ENCODE peak calls at places on chromosome 2, in eight cellular contexts. One of them, this sample, is unnamed. For H3K27me3, the result is how much of the 10 kb centered on the place peaks cover.

GRCh38 chr2:62460175-62460574 is 45.8 kb downstream of the TMEM17 start:
- DNase-seq in sigmoid colon: no peak
- DNase-seq in stomach: no peak
- DNase-seq in SK-N-SH: no peak
- DNase-seq in transverse colon: no peak
- DNase-seq in K562: no peak
- DNase-seq in esophagus muscularis mucosa: no peak
- DNase-seq in suprapubic skin: no peak
- DNase-seq in this sample: no peak

GRCh38 chr2:132589060-132589765 is 80.8 kb downstream of the LYPD1 start:
- DNase-seq in sigmoid colon: no peak
- DNase-seq in stomach: no peak
- DNase-seq in SK-N-SH: peak
- DNase-seq in transverse colon: no peak
- DNase-seq in K562: no peak
- DNase-seq in esophagus muscularis mucosa: peak
- DNase-seq in suprapubic skin: no peak
- DNase-seq in this sample: no peak

GRCh38 chr2:47520302-47520630 is 117.3 kb downstream of the MSH2 start:
- DNase-seq in sigmoid colon: no peak
- DNase-seq in stomach: no peak
- DNase-seq in SK-N-SH: peak
- DNase-seq in transverse colon: no peak
- DNase-seq in K562: peak
- DNase-seq in esophagus muscularis mucosa: no peak
- DNase-seq in suprapubic skin: no peak
- DNase-seq in this sample: no peak

GRCh38 chr2:101803128-101803527 is 105.6 kb downstream of the MAP4K4 start:
- DNase-seq in sigmoid colon: no peak
- DNase-seq in stomach: no peak
- DNase-seq in SK-N-SH: no peak
- DNase-seq in transverse colon: no peak
- DNase-seq in K562: no peak
- DNase-seq in esophagus muscularis mucosa: no peak
- DNase-seq in suprapubic skin: no peak
- DNase-seq in this sample: no peak

GRCh38 chr2:106107509-106108131 is 86.5 kb downstream of the UXS1 start:
- DNase-seq in sigmoid colon: no peak
- DNase-seq in stomach: no peak
- DNase-seq in SK-N-SH: no peak
- DNase-seq in transverse colon: no peak
- DNase-seq in K562: no peak
- DNase-seq in esophagus muscularis mucosa: no peak
- DNase-seq in suprapubic skin: no peak
- DNase-seq in this sample: no peak

GRCh38 chr2:29563697-29564096 is 357.7 kb downstream of the ALK start:
- DNase-seq in sigmoid colon: no peak
- DNase-seq in stomach: no peak
- DNase-seq in SK-N-SH: no peak
- DNase-seq in transverse colon: no peak
- DNase-seq in K562: no peak
- DNase-seq in esophagus muscularis mucosa: no peak
- DNase-seq in suprapubic skin: no peak
- DNase-seq in this sample: no peak

GRCh38 chr2:139369423-139370409 is 589.5 kb upstream of the NXPH2 start:
- DNase-seq in sigmoid colon: no peak
- DNase-seq in stomach: no peak
- DNase-seq in SK-N-SH: no peak
- DNase-seq in transverse colon: no peak
- DNase-seq in K562: no peak
- DNase-seq in esophagus muscularis mucosa: no peak
- DNase-seq in suprapubic skin: no peak
- DNase-seq in this sample: no peak

GRCh38 chr2:223735659-223736244 is 101.6 kb downstream of the AP1S3 start:
- DNase-seq in sigmoid colon: no peak
- DNase-seq in stomach: no peak
- DNase-seq in SK-N-SH: no peak
- DNase-seq in transverse colon: no peak
- DNase-seq in K562: no peak
- DNase-seq in esophagus muscularis mucosa: no peak
- DNase-seq in suprapubic skin: no peak
- DNase-seq in this sample: no peak

GRCh38 chr2:191601060-191601459 is 76.9 kb upstream of the NABP1 start:
- DNase-seq in sigmoid colon: no peak
- DNase-seq in stomach: no peak
- DNase-seq in SK-N-SH: no peak
- DNase-seq in transverse colon: no peak
- DNase-seq in K562: no peak
- DNase-seq in esophagus muscularis mucosa: no peak
- DNase-seq in suprapubic skin: no peak
- DNase-seq in this sample: peak

GRCh38 chr2:64866797-64867196 is 122.4 kb upstream of the SLC1A4 start:
- DNase-seq in sigmoid colon: no peak
- DNase-seq in stomach: no peak
- DNase-seq in SK-N-SH: no peak
- DNase-seq in transverse colon: peak
- DNase-seq in K562: no peak
- DNase-seq in esophagus muscularis mucosa: no peak
- DNase-seq in suprapubic skin: peak
- DNase-seq in this sample: no peak

GRCh38 chr2:219946529-219946928 is 319.1 kb downstream of the SLC4A3 start:
- DNase-seq in sigmoid colon: no peak
- DNase-seq in stomach: no peak
- DNase-seq in SK-N-SH: no peak
- DNase-seq in transverse colon: no peak
- DNase-seq in K562: no peak
- DNase-seq in esophagus muscularis mucosa: no peak
- DNase-seq in suprapubic skin: no peak
- DNase-seq in this sample: no peak

GRCh38 chr2:26455801-26456700 is 21.9 kb downstream of the OTOF start:
- DNase-seq in sigmoid colon: peak
- DNase-seq in stomach: peak
- DNase-seq in SK-N-SH: no peak
- DNase-seq in transverse colon: no peak
- DNase-seq in K562: no peak
- DNase-seq in esophagus muscularis mucosa: no peak
- DNase-seq in suprapubic skin: no peak
- DNase-seq in this sample: peak

GRCh38 chr2:109560265-109560664 is 53.5 kb downstream of the SEPTIN10 start:
- DNase-seq in sigmoid colon: no peak
- DNase-seq in stomach: no peak
- DNase-seq in SK-N-SH: no peak
- DNase-seq in transverse colon: no peak
- DNase-seq in K562: no peak
- DNase-seq in esophagus muscularis mucosa: no peak
- DNase-seq in suprapubic skin: no peak
- DNase-seq in this sample: no peak

GRCh38 chr2:216645636-216645950 is 12.4 kb downstream of the IGFBP2 start:
- DNase-seq in sigmoid colon: no peak
- DNase-seq in stomach: peak
- DNase-seq in SK-N-SH: no peak
- DNase-seq in transverse colon: no peak
- DNase-seq in K562: no peak
- DNase-seq in esophagus muscularis mucosa: no peak
- DNase-seq in suprapubic skin: no peak
- DNase-seq in this sample: no peak

GRCh38 chr2:216649573-216649972 is 16.4 kb downstream of the IGFBP2 start:
- DNase-seq in sigmoid colon: no peak
- DNase-seq in stomach: no peak
- DNase-seq in SK-N-SH: no peak
- DNase-seq in transverse colon: no peak
- DNase-seq in K562: no peak
- DNase-seq in esophagus muscularis mucosa: no peak
- DNase-seq in suprapubic skin: no peak
- DNase-seq in this sample: no peak

GRCh38 chr2:216646116-216646515 is 12.9 kb downstream of the IGFBP2 start:
- DNase-seq in sigmoid colon: no peak
- DNase-seq in stomach: no peak
- DNase-seq in SK-N-SH: no peak
- DNase-seq in transverse colon: no peak
- DNase-seq in K562: no peak
- DNase-seq in esophagus muscularis mucosa: no peak
- DNase-seq in suprapubic skin: no peak
- DNase-seq in this sample: no peak

GRCh38 chr2:216650607-216651229 is 17.5 kb downstream of the IGFBP2 start:
- DNase-seq in sigmoid colon: no peak
- DNase-seq in stomach: no peak
- DNase-seq in SK-N-SH: no peak
- DNase-seq in transverse colon: no peak
- DNase-seq in K562: no peak
- DNase-seq in esophagus muscularis mucosa: no peak
- DNase-seq in suprapubic skin: no peak
- DNase-seq in this sample: no peak

DNA sequence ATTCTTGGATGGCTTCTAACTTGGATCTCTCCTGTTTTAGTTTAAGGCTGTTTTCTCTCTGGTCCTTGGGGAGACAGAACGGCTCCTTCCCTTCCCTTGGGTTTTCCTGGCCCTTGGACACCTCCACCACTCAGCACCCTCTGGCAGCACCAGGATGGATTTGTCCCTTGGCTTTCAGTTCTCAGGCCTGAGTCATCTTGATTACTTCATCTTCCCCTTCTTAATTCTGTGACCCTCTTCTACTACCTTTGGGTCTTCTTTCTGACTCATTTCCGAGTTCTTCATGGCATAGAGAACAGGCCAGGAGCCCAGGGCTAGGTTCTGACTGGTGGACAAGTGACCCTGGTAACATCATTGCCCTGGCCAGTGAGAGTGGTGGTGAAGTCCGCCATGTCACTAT is 14.9 kb downstream of the IGFBP2 start:
- DNase-seq in sigmoid colon: no peak
- DNase-seq in stomach: no peak
- DNase-seq in SK-N-SH: no peak
- DNase-seq in transverse colon: no peak
- DNase-seq in K562: no peak
- DNase-seq in esophagus muscularis mucosa: no peak
- DNase-seq in suprapubic skin: no peak
- DNase-seq in this sample: no peak
- TF ChIP-seq POLR2AphosphoS5 in sigmoid colon: no peak
- TF ChIP-seq POLR2AphosphoS5 in stomach: no peak
- TF ChIP-seq POLR2AphosphoS5 in SK-N-SH: no peak
- TF ChIP-seq POLR2AphosphoS5 in transverse colon: no peak
- TF ChIP-seq POLR2AphosphoS5 in K562: no peak
- TF ChIP-seq POLR2AphosphoS5 in esophagus muscularis mucosa: peak
- TF ChIP-seq POLR2AphosphoS5 in suprapubic skin: no peak
- TF ChIP-seq POLR2AphosphoS5 in this sample: no peak

DNA sequence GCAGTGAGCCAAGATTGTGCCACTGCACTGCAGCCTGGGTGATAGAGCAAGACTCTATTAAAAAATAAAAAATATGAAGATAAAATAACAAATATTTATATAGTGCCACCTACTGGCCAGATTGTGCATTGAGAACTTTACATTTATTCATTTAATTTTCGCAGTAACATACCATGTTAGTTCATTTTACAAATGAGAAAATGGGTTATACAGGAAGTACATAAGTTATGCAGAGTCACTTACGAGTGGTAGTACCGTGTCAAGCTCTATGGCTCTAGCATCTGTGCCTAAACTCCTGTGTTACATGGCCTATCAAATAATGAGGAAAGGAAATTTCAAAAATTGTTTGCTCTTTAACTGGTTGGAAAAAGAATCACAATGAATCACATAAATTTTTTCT is 27.9 kb downstream of the RIF1 start:
- DNase-seq in sigmoid colon: no peak
- DNase-seq in stomach: no peak
- DNase-seq in SK-N-SH: peak
- DNase-seq in transverse colon: no peak
- DNase-seq in K562: peak
- DNase-seq in esophagus muscularis mucosa: no peak
- DNase-seq in suprapubic skin: no peak
- DNase-seq in this sample: no peak
- TF ChIP-seq CTCF in sigmoid colon: no peak
- TF ChIP-seq CTCF in stomach: peak
- TF ChIP-seq CTCF in SK-N-SH: peak
- TF ChIP-seq CTCF in transverse colon: peak
- TF ChIP-seq CTCF in K562: peak
- TF ChIP-seq CTCF in esophagus muscularis mucosa: peak
- TF ChIP-seq CTCF in suprapubic skin: no peak
- TF ChIP-seq CTCF in this sample: peak

GRCh38 chr2:158967114-158967730 is 1.2 kb upstream of the TANC1 start:
- DNase-seq in sigmoid colon: no peak
- DNase-seq in stomach: no peak
- DNase-seq in SK-N-SH: peak
- DNase-seq in transverse colon: peak
- DNase-seq in K562: no peak
- DNase-seq in esophagus muscularis mucosa: no peak
- DNase-seq in suprapubic skin: no peak
- DNase-seq in this sample: no peak

GRCh38 chr2:158965731-158966130 is 2.7 kb upstream of the TANC1 start:
- DNase-seq in sigmoid colon: no peak
- DNase-seq in stomach: no peak
- DNase-seq in SK-N-SH: no peak
- DNase-seq in transverse colon: no peak
- DNase-seq in K562: no peak
- DNase-seq in esophagus muscularis mucosa: no peak
- DNase-seq in suprapubic skin: no peak
- DNase-seq in this sample: no peak

GRCh38 chr2:158968396-158969161 is at the start of gene TANC1:
- DNase-seq in sigmoid colon: peak
- DNase-seq in stomach: peak
- DNase-seq in SK-N-SH: peak
- DNase-seq in transverse colon: peak
- DNase-seq in K562: peak
- DNase-seq in esophagus muscularis mucosa: no peak
- DNase-seq in suprapubic skin: peak
- DNase-seq in this sample: peak

GRCh38 chr2:158967731-158968395 is 577 bp upstream of the TANC1 start:
- DNase-seq in sigmoid colon: peak
- DNase-seq in stomach: peak
- DNase-seq in SK-N-SH: peak
- DNase-seq in transverse colon: peak
- DNase-seq in K562: no peak
- DNase-seq in esophagus muscularis mucosa: no peak
- DNase-seq in suprapubic skin: peak
- DNase-seq in this sample: peak

DNA sequence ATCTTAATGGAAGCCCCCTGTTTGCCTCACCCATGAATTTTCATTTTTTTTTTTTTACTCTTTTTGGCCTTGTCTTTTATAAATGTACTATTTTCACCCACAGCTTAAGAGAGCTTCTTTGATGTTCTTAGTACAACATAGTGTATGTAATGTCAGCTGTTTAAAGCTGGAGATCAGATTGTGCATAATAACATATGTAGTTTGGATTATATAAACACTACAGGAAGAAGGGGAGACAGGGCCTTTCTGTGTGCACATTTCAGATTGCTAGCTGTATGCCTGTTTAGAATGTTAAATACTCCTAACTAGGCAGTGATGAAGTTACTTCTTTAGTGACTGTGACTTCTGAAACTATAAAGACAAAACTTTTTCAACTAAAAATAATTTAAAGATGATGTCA is 2.1 kb upstream of the TANC1 start:
- DNase-seq in sigmoid colon: no peak
- DNase-seq in stomach: no peak
- DNase-seq in SK-N-SH: no peak
- DNase-seq in transverse colon: no peak
- DNase-seq in K562: no peak
- DNase-seq in esophagus muscularis mucosa: no peak
- DNase-seq in suprapubic skin: no peak
- DNase-seq in this sample: no peak
- H3K27me3 ChIP-seq in sigmoid colon: under half
- H3K27me3 ChIP-seq in stomach: under half
- H3K27me3 ChIP-seq in SK-N-SH: under half
- H3K27me3 ChIP-seq in transverse colon: under half
- H3K27me3 ChIP-seq in K562: under half
- H3K27me3 ChIP-seq in esophagus muscularis mucosa: under half
- H3K27me3 ChIP-seq in suprapubic skin: under half
- H3K27me3 ChIP-seq in this sample: under half

GRCh38 chr2:121898483-121898882 is 143.0 kb downstream of the TSN start:
- DNase-seq in sigmoid colon: no peak
- DNase-seq in stomach: no peak
- DNase-seq in SK-N-SH: no peak
- DNase-seq in transverse colon: no peak
- DNase-seq in K562: no peak
- DNase-seq in esophagus muscularis mucosa: no peak
- DNase-seq in suprapubic skin: no peak
- DNase-seq in this sample: no peak
- TF ChIP-seq POLR2AphosphoS5 in sigmoid colon: no peak
- TF ChIP-seq POLR2AphosphoS5 in stomach: no peak
- TF ChIP-seq POLR2AphosphoS5 in SK-N-SH: no peak
- TF ChIP-seq POLR2AphosphoS5 in transverse colon: no peak
- TF ChIP-seq POLR2AphosphoS5 in K562: no peak
- TF ChIP-seq POLR2AphosphoS5 in esophagus muscularis mucosa: no peak
- TF ChIP-seq POLR2AphosphoS5 in suprapubic skin: no peak
- TF ChIP-seq POLR2AphosphoS5 in this sample: no peak